ENCODE peak calls at places on chromosomes 3 and 15, in nine cellular contexts. One of them, this sample, is unnamed.

GRCh38 chr3:159263750-159264561 is 462.1 kb downstream of the MFSD1 start:
- DNase-seq in substantia nigra: peak; percentile 6
- DNase-seq in activated effector memory CD4-positive, alpha-beta T cell treated with anti-CD3 and anti-CD28 coated beads, Interleukin-2, amount 50 U/mL, for 16 hours: no peak
- DNase-seq in mesothelial cell of epicardium: no peak
- DNase-seq in GM23338: peak; percentile 67
- DNase-seq in AG09309: no peak
- DNase-seq in AG09319: no peak
- DNase-seq in sciatic nerve: no peak
- DNase-seq in HS-27A: no peak
- DNase-seq in this sample: no peak

GRCh38 chr15:34808016-34808415 is 12.7 kb upstream of the ACTC1 start:
- DNase-seq in substantia nigra: no peak
- DNase-seq in activated effector memory CD4-positive, alpha-beta T cell treated with anti-CD3 and anti-CD28 coated beads, Interleukin-2, amount 50 U/mL, for 16 hours: no peak
- DNase-seq in mesothelial cell of epicardium: no peak
- DNase-seq in GM23338: no peak
- DNase-seq in AG09309: no peak
- DNase-seq in AG09319: no peak
- DNase-seq in sciatic nerve: no peak
- DNase-seq in HS-27A: no peak
- DNase-seq in this sample: no peak

GRCh38 chr15:83158393-83158792 is 49.2 kb downstream of the HDGFL3 start:
- DNase-seq in substantia nigra: no peak
- DNase-seq in activated effector memory CD4-positive, alpha-beta T cell treated with anti-CD3 and anti-CD28 coated beads, Interleukin-2, amount 50 U/mL, for 16 hours: no peak
- DNase-seq in mesothelial cell of epicardium: no peak
- DNase-seq in GM23338: no peak
- DNase-seq in AG09309: no peak
- DNase-seq in AG09319: no peak
- DNase-seq in sciatic nerve: no peak
- DNase-seq in HS-27A: no peak
- DNase-seq in this sample: no peak

GRCh38 chr3:34016925-34017592 is 218.6 kb downstream of the PDCD6IP start:
- DNase-seq in substantia nigra: no peak
- DNase-seq in activated effector memory CD4-positive, alpha-beta T cell treated with anti-CD3 and anti-CD28 coated beads, Interleukin-2, amount 50 U/mL, for 16 hours: no peak
- DNase-seq in mesothelial cell of epicardium: no peak
- DNase-seq in GM23338: no peak
- DNase-seq in AG09309: no peak
- DNase-seq in AG09319: no peak
- DNase-seq in sciatic nerve: no peak
- DNase-seq in HS-27A: no peak
- DNase-seq in this sample: no peak

GRCh38 chr3:172152869-172153268 is 113.5 kb downstream of the FNDC3B start:
- DNase-seq in substantia nigra: no peak
- DNase-seq in activated effector memory CD4-positive, alpha-beta T cell treated with anti-CD3 and anti-CD28 coated beads, Interleukin-2, amount 50 U/mL, for 16 hours: no peak
- DNase-seq in mesothelial cell of epicardium: no peak
- DNase-seq in GM23338: no peak
- DNase-seq in AG09309: no peak
- DNase-seq in AG09319: no peak
- DNase-seq in sciatic nerve: no peak
- DNase-seq in HS-27A: no peak
- DNase-seq in this sample: no peak

GRCh38 chr15:62124953-62125263 is 40.2 kb downstream of the C2CD4B start:
- DNase-seq in substantia nigra: no peak
- DNase-seq in activated effector memory CD4-positive, alpha-beta T cell treated with anti-CD3 and anti-CD28 coated beads, Interleukin-2, amount 50 U/mL, for 16 hours: no peak
- DNase-seq in mesothelial cell of epicardium: no peak
- DNase-seq in GM23338: no peak
- DNase-seq in AG09309: no peak
- DNase-seq in AG09319: no peak
- DNase-seq in sciatic nerve: no peak
- DNase-seq in HS-27A: no peak
- DNase-seq in this sample: no peak

GRCh38 chr15:91685436-91685835 is 168.1 kb upstream of the SLCO3A1 start:
- DNase-seq in substantia nigra: no peak
- DNase-seq in activated effector memory CD4-positive, alpha-beta T cell treated with anti-CD3 and anti-CD28 coated beads, Interleukin-2, amount 50 U/mL, for 16 hours: no peak
- DNase-seq in mesothelial cell of epicardium: no peak
- DNase-seq in GM23338: no peak
- DNase-seq in AG09309: no peak
- DNase-seq in AG09319: no peak
- DNase-seq in sciatic nerve: no peak
- DNase-seq in HS-27A: no peak
- DNase-seq in this sample: no peak

GRCh38 chr3:196120291-196120951 is 38.5 kb upstream of the TFRC start:
- DNase-seq in substantia nigra: peak; percentile 32
- DNase-seq in activated effector memory CD4-positive, alpha-beta T cell treated with anti-CD3 and anti-CD28 coated beads, Interleukin-2, amount 50 U/mL, for 16 hours: no peak
- DNase-seq in mesothelial cell of epicardium: no peak
- DNase-seq in GM23338: no peak
- DNase-seq in AG09309: no peak
- DNase-seq in AG09319: no peak
- DNase-seq in sciatic nerve: no peak
- DNase-seq in HS-27A: no peak
- DNase-seq in this sample: no peak

GRCh38 chr15:100718075-100718980 is 115.9 kb downstream of the ASB7 start:
- DNase-seq in substantia nigra: no peak
- DNase-seq in activated effector memory CD4-positive, alpha-beta T cell treated with anti-CD3 and anti-CD28 coated beads, Interleukin-2, amount 50 U/mL, for 16 hours: no peak
- DNase-seq in mesothelial cell of epicardium: no peak
- DNase-seq in GM23338: no peak
- DNase-seq in AG09309: no peak
- DNase-seq in AG09319: no peak
- DNase-seq in sciatic nerve: no peak
- DNase-seq in HS-27A: no peak
- DNase-seq in this sample: peak; percentile 45

GRCh38 chr15:66931768-66932633 is 133.4 kb upstream of the SMAD3 start:
- DNase-seq in substantia nigra: no peak
- DNase-seq in activated effector memory CD4-positive, alpha-beta T cell treated with anti-CD3 and anti-CD28 coated beads, Interleukin-2, amount 50 U/mL, for 16 hours: no peak
- DNase-seq in mesothelial cell of epicardium: no peak
- DNase-seq in GM23338: peak; percentile 27
- DNase-seq in AG09309: no peak
- DNase-seq in AG09319: no peak
- DNase-seq in sciatic nerve: peak; percentile 63
- DNase-seq in HS-27A: peak; percentile 51
- DNase-seq in this sample: peak; percentile 53

GRCh38 chr3:168996622-168997021 is 666.9 kb downstream of the MECOM start:
- DNase-seq in substantia nigra: no peak
- DNase-seq in activated effector memory CD4-positive, alpha-beta T cell treated with anti-CD3 and anti-CD28 coated beads, Interleukin-2, amount 50 U/mL, for 16 hours: no peak
- DNase-seq in mesothelial cell of epicardium: no peak
- DNase-seq in GM23338: no peak
- DNase-seq in AG09309: no peak
- DNase-seq in AG09319: no peak
- DNase-seq in sciatic nerve: no peak
- DNase-seq in HS-27A: no peak
- DNase-seq in this sample: no peak

GRCh38 chr3:157594413-157594812 is 91.2 kb upstream of the VEPH1 start:
- DNase-seq in substantia nigra: no peak
- DNase-seq in activated effector memory CD4-positive, alpha-beta T cell treated with anti-CD3 and anti-CD28 coated beads, Interleukin-2, amount 50 U/mL, for 16 hours: no peak
- DNase-seq in mesothelial cell of epicardium: no peak
- DNase-seq in GM23338: peak; percentile 45
- DNase-seq in AG09309: no peak
- DNase-seq in AG09319: no peak
- DNase-seq in sciatic nerve: no peak
- DNase-seq in HS-27A: no peak
- DNase-seq in this sample: no peak

GRCh38 chr15:32730677-32731654 is 13.2 kb downstream of the GREM1 start:
- DNase-seq in substantia nigra: peak; percentile 14
- DNase-seq in activated effector memory CD4-positive, alpha-beta T cell treated with anti-CD3 and anti-CD28 coated beads, Interleukin-2, amount 50 U/mL, for 16 hours: no peak
- DNase-seq in mesothelial cell of epicardium: peak; percentile 58
- DNase-seq in GM23338: peak; percentile 83
- DNase-seq in AG09309: no peak
- DNase-seq in AG09319: no peak
- DNase-seq in sciatic nerve: peak; percentile 58
- DNase-seq in HS-27A: no peak
- DNase-seq in this sample: no peak

GRCh38 chr3:125280966-125281365 is 68.4 kb upstream of the SLC12A8 start:
- DNase-seq in substantia nigra: peak; percentile 76
- DNase-seq in activated effector memory CD4-positive, alpha-beta T cell treated with anti-CD3 and anti-CD28 coated beads, Interleukin-2, amount 50 U/mL, for 16 hours: no peak
- DNase-seq in mesothelial cell of epicardium: no peak
- DNase-seq in GM23338: peak; percentile 24
- DNase-seq in AG09309: no peak
- DNase-seq in AG09319: peak; percentile 19
- DNase-seq in sciatic nerve: no peak
- DNase-seq in HS-27A: peak; percentile 17
- DNase-seq in this sample: no peak

GRCh38 chr15:93825721-93826120 is 405.6 kb upstream of the MCTP2 start:
- DNase-seq in substantia nigra: no peak
- DNase-seq in activated effector memory CD4-positive, alpha-beta T cell treated with anti-CD3 and anti-CD28 coated beads, Interleukin-2, amount 50 U/mL, for 16 hours: no peak
- DNase-seq in mesothelial cell of epicardium: no peak
- DNase-seq in GM23338: no peak
- DNase-seq in AG09309: no peak
- DNase-seq in AG09319: no peak
- DNase-seq in sciatic nerve: no peak
- DNase-seq in HS-27A: no peak
- DNase-seq in this sample: no peak

GRCh38 chr3:13549513-13550256 is 760 bp downstream of the FBLN2 start:
- DNase-seq in substantia nigra: no peak
- DNase-seq in activated effector memory CD4-positive, alpha-beta T cell treated with anti-CD3 and anti-CD28 coated beads, Interleukin-2, amount 50 U/mL, for 16 hours: no peak
- DNase-seq in mesothelial cell of epicardium: no peak
- DNase-seq in GM23338: no peak
- DNase-seq in AG09309: no peak
- DNase-seq in AG09319: no peak
- DNase-seq in sciatic nerve: no peak
- DNase-seq in HS-27A: no peak
- DNase-seq in this sample: no peak

GRCh38 chr3:43866529-43867353 is 176.0 kb downstream of the ABHD5 start:
- DNase-seq in substantia nigra: no peak
- DNase-seq in activated effector memory CD4-positive, alpha-beta T cell treated with anti-CD3 and anti-CD28 coated beads, Interleukin-2, amount 50 U/mL, for 16 hours: no peak
- DNase-seq in mesothelial cell of epicardium: no peak
- DNase-seq in GM23338: no peak
- DNase-seq in AG09309: peak; percentile 89
- DNase-seq in AG09319: no peak
- DNase-seq in sciatic nerve: no peak
- DNase-seq in HS-27A: peak; percentile 97
- DNase-seq in this sample: no peak

GRCh38 chr15:71302861-71303410 is 187.7 kb downstream of the THSD4 start:
- DNase-seq in substantia nigra: no peak
- DNase-seq in activated effector memory CD4-positive, alpha-beta T cell treated with anti-CD3 and anti-CD28 coated beads, Interleukin-2, amount 50 U/mL, for 16 hours: no peak
- DNase-seq in mesothelial cell of epicardium: no peak
- DNase-seq in GM23338: no peak
- DNase-seq in AG09309: no peak
- DNase-seq in AG09319: no peak
- DNase-seq in sciatic nerve: no peak
- DNase-seq in HS-27A: no peak
- DNase-seq in this sample: no peak

GRCh38 chr3:192494176-192494575 is 233.2 kb downstream of the FGF12 start:
- DNase-seq in substantia nigra: no peak
- DNase-seq in activated effector memory CD4-positive, alpha-beta T cell treated with anti-CD3 and anti-CD28 coated beads, Interleukin-2, amount 50 U/mL, for 16 hours: no peak
- DNase-seq in mesothelial cell of epicardium: no peak
- DNase-seq in GM23338: no peak
- DNase-seq in AG09309: no peak
- DNase-seq in AG09319: no peak
- DNase-seq in sciatic nerve: no peak
- DNase-seq in HS-27A: no peak
- DNase-seq in this sample: no peak

GRCh38 chr3:53617893-53618523 is 123.6 kb downstream of the CACNA1D start:
- DNase-seq in substantia nigra: no peak
- DNase-seq in activated effector memory CD4-positive, alpha-beta T cell treated with anti-CD3 and anti-CD28 coated beads, Interleukin-2, amount 50 U/mL, for 16 hours: no peak
- DNase-seq in mesothelial cell of epicardium: no peak
- DNase-seq in GM23338: no peak
- DNase-seq in AG09309: no peak
- DNase-seq in AG09319: no peak
- DNase-seq in sciatic nerve: no peak
- DNase-seq in HS-27A: no peak
- DNase-seq in this sample: no peak

GRCh38 chr3:146145642-146146041 is 15.3 kb downstream of the PLOD2 start:
- DNase-seq in substantia nigra: no peak
- DNase-seq in activated effector memory CD4-positive, alpha-beta T cell treated with anti-CD3 and anti-CD28 coated beads, Interleukin-2, amount 50 U/mL, for 16 hours: no peak
- DNase-seq in mesothelial cell of epicardium: no peak
- DNase-seq in GM23338: no peak
- DNase-seq in AG09309: no peak
- DNase-seq in AG09319: no peak
- DNase-seq in sciatic nerve: no peak
- DNase-seq in HS-27A: no peak
- DNase-seq in this sample: no peak